ENCODE peak calls at places on chromosomes 7 and 10, in six cellular contexts. One of them, this sample, is unnamed.

GRCh38 chr10:9285698-9286097 is 1231.2 kb downstream of the GATA3 start:
- DNase-seq in astrocyte of the spinal cord: no peak
- DNase-seq in HFF-Myc: no peak
- DNase-seq in cardiac muscle cell: no peak
- DNase-seq in neural progenitor cell: no peak
- DNase-seq in kidney epithelial cell: no peak
- DNase-seq in this sample: no peak

GRCh38 chr7:146892151-146892550 is 775.5 kb downstream of the CNTNAP2 start:
- DNase-seq in astrocyte of the spinal cord: no peak
- DNase-seq in HFF-Myc: no peak
- DNase-seq in cardiac muscle cell: peak
- DNase-seq in neural progenitor cell: no peak
- DNase-seq in kidney epithelial cell: peak
- DNase-seq in this sample: no peak

GRCh38 chr10:34190594-34190993 is 624.5 kb downstream of the PARD3 start:
- DNase-seq in astrocyte of the spinal cord: peak
- DNase-seq in HFF-Myc: no peak
- DNase-seq in cardiac muscle cell: no peak
- DNase-seq in neural progenitor cell: no peak
- DNase-seq in kidney epithelial cell: no peak
- DNase-seq in this sample: no peak

GRCh38 chr7:107792364-107792763 is 10.7 kb downstream of the SLC26A3 start:
- DNase-seq in astrocyte of the spinal cord: no peak
- DNase-seq in HFF-Myc: no peak
- DNase-seq in cardiac muscle cell: no peak
- DNase-seq in neural progenitor cell: no peak
- DNase-seq in kidney epithelial cell: no peak
- DNase-seq in this sample: no peak

GRCh38 chr10:72263613-72264241 is 10.0 kb upstream of the DDIT4 start:
- DNase-seq in astrocyte of the spinal cord: no peak
- DNase-seq in HFF-Myc: no peak
- DNase-seq in cardiac muscle cell: peak
- DNase-seq in neural progenitor cell: no peak
- DNase-seq in kidney epithelial cell: no peak
- DNase-seq in this sample: no peak

GRCh38 chr7:134724606-134725005 is 54.8 kb upstream of the CALD1 start:
- DNase-seq in astrocyte of the spinal cord: peak
- DNase-seq in HFF-Myc: no peak
- DNase-seq in cardiac muscle cell: peak
- DNase-seq in neural progenitor cell: peak
- DNase-seq in kidney epithelial cell: no peak
- DNase-seq in this sample: no peak

GRCh38 chr7:146090023-146090645 is 26.5 kb upstream of the CNTNAP2 start:
- DNase-seq in astrocyte of the spinal cord: peak
- DNase-seq in HFF-Myc: no peak
- DNase-seq in cardiac muscle cell: peak
- DNase-seq in neural progenitor cell: peak
- DNase-seq in kidney epithelial cell: peak
- DNase-seq in this sample: no peak

GRCh38 chr7:52135403-52135802 is 818.8 kb upstream of the COBL start:
- DNase-seq in astrocyte of the spinal cord: no peak
- DNase-seq in HFF-Myc: no peak
- DNase-seq in cardiac muscle cell: no peak
- DNase-seq in neural progenitor cell: no peak
- DNase-seq in kidney epithelial cell: no peak
- DNase-seq in this sample: no peak

GRCh38 chr7:40598915-40599314 is 464.1 kb downstream of the SUGCT start:
- DNase-seq in astrocyte of the spinal cord: no peak
- DNase-seq in HFF-Myc: no peak
- DNase-seq in cardiac muscle cell: no peak
- DNase-seq in neural progenitor cell: no peak
- DNase-seq in kidney epithelial cell: no peak
- DNase-seq in this sample: no peak

DNA sequence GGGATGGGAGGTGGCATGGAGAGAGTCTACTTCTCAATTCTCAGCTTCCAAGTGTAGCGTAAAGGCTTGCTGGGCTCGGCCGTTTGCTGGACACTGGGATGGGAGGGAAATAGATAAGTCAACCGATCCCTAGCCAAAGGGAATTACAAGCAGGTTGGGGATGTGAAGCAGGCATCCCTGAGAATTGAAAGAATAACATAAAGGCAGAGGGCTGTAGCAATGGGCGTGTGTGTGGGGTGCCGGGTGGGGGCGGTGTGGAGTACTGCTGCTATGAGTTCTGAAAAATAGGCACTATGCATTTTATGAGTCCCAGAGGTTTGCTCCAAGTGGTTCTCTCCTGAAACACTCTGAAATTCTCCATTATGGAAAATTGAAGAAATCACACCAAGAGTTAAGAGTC is 65.3 kb downstream of the ADRA2A start:
- DNase-seq in astrocyte of the spinal cord: no peak
- DNase-seq in HFF-Myc: no peak
- DNase-seq in cardiac muscle cell: no peak
- DNase-seq in neural progenitor cell: no peak
- DNase-seq in kidney epithelial cell: no peak
- DNase-seq in this sample: no peak
- TF ChIP-seq CTCF in astrocyte of the spinal cord: no peak
- TF ChIP-seq CTCF in HFF-Myc: no peak
- TF ChIP-seq CTCF in cardiac muscle cell: no peak
- TF ChIP-seq CTCF in neural progenitor cell: peak
- TF ChIP-seq CTCF in kidney epithelial cell: no peak
- TF ChIP-seq CTCF in this sample: no peak

GRCh38 chr7:100612730-100613446 is 548 bp downstream of the MOSPD3 start:
- DNase-seq in astrocyte of the spinal cord: peak
- DNase-seq in HFF-Myc: no peak
- DNase-seq in cardiac muscle cell: no peak
- DNase-seq in neural progenitor cell: peak
- DNase-seq in kidney epithelial cell: no peak
- DNase-seq in this sample: no peak
- TF ChIP-seq CTCF in astrocyte of the spinal cord: peak
- TF ChIP-seq CTCF in HFF-Myc: no peak
- TF ChIP-seq CTCF in cardiac muscle cell: peak
- TF ChIP-seq CTCF in neural progenitor cell: peak
- TF ChIP-seq CTCF in kidney epithelial cell: peak
- TF ChIP-seq CTCF in this sample: no peak

DNA sequence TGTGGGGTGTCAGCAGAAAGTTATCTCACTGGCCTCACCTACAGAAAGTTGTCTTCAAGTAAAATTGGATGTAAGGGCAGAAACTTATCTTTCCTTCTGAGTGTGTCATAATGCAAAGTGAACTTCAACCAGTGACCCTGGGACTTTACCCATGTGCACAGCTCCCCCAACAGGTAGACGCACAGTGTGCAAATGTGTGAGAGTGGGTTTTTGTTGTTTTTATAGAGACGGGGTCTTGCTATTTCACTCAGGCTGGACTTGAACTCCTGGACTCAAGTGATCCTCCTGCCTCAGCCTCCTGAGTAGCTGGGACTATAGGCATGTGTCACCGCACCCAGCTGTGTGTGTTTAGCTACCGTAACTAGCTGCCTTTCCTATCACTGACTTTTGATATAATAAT is 6.4 kb upstream of the KAZALD1 start:
- DNase-seq in astrocyte of the spinal cord: no peak
- DNase-seq in HFF-Myc: no peak
- DNase-seq in cardiac muscle cell: no peak
- DNase-seq in neural progenitor cell: no peak
- DNase-seq in kidney epithelial cell: no peak
- DNase-seq in this sample: no peak
- TF ChIP-seq CTCF in astrocyte of the spinal cord: peak
- TF ChIP-seq CTCF in HFF-Myc: peak
- TF ChIP-seq CTCF in cardiac muscle cell: peak
- TF ChIP-seq CTCF in neural progenitor cell: peak
- TF ChIP-seq CTCF in kidney epithelial cell: peak
- TF ChIP-seq CTCF in this sample: no peak

DNA sequence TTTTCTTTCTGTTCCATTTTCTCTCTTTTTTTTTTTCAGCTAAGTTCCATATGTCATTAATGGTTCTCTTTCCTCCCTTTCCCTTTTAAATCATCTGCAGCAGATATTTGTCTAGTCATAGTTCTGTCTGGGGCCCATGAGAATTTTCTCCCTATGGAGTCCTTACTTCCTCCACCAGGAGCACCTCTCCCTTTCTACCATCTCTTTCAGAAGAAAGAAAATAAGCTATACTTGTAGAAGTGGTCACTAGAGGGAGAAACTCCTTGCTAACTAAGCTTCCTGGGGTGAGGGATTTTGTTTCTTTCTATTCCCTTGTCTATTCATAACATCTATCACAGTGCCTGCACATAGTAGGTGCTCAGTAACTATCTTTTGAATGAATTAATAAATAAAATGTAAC is 230.2 kb upstream of the HPS1 start:
- DNase-seq in astrocyte of the spinal cord: no peak
- DNase-seq in HFF-Myc: no peak
- DNase-seq in cardiac muscle cell: no peak
- DNase-seq in neural progenitor cell: no peak
- DNase-seq in kidney epithelial cell: no peak
- DNase-seq in this sample: no peak
- TF ChIP-seq CTCF in astrocyte of the spinal cord: no peak
- TF ChIP-seq CTCF in HFF-Myc: peak
- TF ChIP-seq CTCF in cardiac muscle cell: no peak
- TF ChIP-seq CTCF in neural progenitor cell: peak
- TF ChIP-seq CTCF in kidney epithelial cell: no peak
- TF ChIP-seq CTCF in this sample: no peak

GRCh38 chr10:5764422-5765297 is 48.6 kb downstream of the GDI2 start:
- DNase-seq in astrocyte of the spinal cord: no peak
- DNase-seq in HFF-Myc: no peak
- DNase-seq in cardiac muscle cell: no peak
- DNase-seq in neural progenitor cell: no peak
- DNase-seq in kidney epithelial cell: no peak
- DNase-seq in this sample: no peak
- TF ChIP-seq CTCF in astrocyte of the spinal cord: no peak
- TF ChIP-seq CTCF in HFF-Myc: no peak
- TF ChIP-seq CTCF in cardiac muscle cell: no peak
- TF ChIP-seq CTCF in neural progenitor cell: no peak
- TF ChIP-seq CTCF in kidney epithelial cell: no peak
- TF ChIP-seq CTCF in this sample: no peak

DNA sequence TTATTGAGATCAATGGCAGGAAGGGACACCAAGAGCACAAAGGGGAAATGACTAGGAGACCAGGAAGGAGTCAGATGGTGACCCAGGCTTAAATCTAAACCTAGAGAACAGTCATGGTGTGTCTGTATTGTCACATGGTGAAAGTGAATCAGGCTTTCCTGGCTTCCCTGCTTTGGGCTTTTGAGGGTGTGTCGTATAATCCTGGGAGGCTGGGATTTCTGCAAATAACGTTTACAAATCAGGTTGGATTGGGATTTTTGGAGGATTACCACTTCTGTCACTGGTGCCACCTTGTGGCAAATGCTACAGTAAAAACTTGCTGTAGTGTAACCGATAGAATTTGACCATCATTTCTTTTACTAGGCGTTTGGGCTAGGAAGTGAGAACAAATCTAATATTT is 502.6 kb downstream of the NRG3 start:
- DNase-seq in astrocyte of the spinal cord: no peak
- DNase-seq in HFF-Myc: no peak
- DNase-seq in cardiac muscle cell: peak
- DNase-seq in neural progenitor cell: peak
- DNase-seq in kidney epithelial cell: no peak
- DNase-seq in this sample: no peak
- TF ChIP-seq CTCF in astrocyte of the spinal cord: peak
- TF ChIP-seq CTCF in HFF-Myc: no peak
- TF ChIP-seq CTCF in cardiac muscle cell: peak
- TF ChIP-seq CTCF in neural progenitor cell: peak
- TF ChIP-seq CTCF in kidney epithelial cell: peak
- TF ChIP-seq CTCF in this sample: no peak

GRCh38 chr10:90779573-90779972 is 78.3 kb downstream of the HTR7 start:
- DNase-seq in astrocyte of the spinal cord: no peak
- DNase-seq in HFF-Myc: peak
- DNase-seq in cardiac muscle cell: no peak
- DNase-seq in neural progenitor cell: peak
- DNase-seq in kidney epithelial cell: no peak
- DNase-seq in this sample: no peak
- TF ChIP-seq CTCF in astrocyte of the spinal cord: peak
- TF ChIP-seq CTCF in HFF-Myc: peak
- TF ChIP-seq CTCF in cardiac muscle cell: peak
- TF ChIP-seq CTCF in neural progenitor cell: peak
- TF ChIP-seq CTCF in kidney epithelial cell: no peak
- TF ChIP-seq CTCF in this sample: peak

DNA sequence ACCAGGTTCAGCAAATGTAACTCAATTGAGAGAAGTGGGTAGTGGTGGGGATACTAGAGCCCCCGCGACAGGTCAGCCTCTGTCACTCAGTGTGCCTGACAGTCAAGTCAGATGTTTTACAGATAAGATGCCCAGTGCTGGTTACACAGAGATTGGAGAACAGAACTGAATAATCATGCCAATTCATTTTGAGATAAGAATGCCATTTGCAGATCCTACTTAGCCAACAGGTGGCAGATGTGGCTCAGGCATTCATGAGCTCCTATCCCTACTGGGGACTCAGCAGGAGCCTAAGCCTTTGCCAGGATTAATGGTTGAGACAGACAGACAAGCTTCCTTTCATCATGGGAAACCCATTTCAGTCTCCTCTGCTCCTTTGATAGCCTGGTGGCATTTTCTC is 137.8 kb downstream of the MAPK8 start:
- DNase-seq in astrocyte of the spinal cord: peak
- DNase-seq in HFF-Myc: no peak
- DNase-seq in cardiac muscle cell: peak
- DNase-seq in neural progenitor cell: peak
- DNase-seq in kidney epithelial cell: no peak
- DNase-seq in this sample: no peak
- TF ChIP-seq CTCF in astrocyte of the spinal cord: peak
- TF ChIP-seq CTCF in HFF-Myc: peak
- TF ChIP-seq CTCF in cardiac muscle cell: peak
- TF ChIP-seq CTCF in neural progenitor cell: peak
- TF ChIP-seq CTCF in kidney epithelial cell: peak
- TF ChIP-seq CTCF in this sample: no peak

GRCh38 chr7:148084138-148084537 is 506.4 kb upstream of the C7orf33 start:
- DNase-seq in astrocyte of the spinal cord: peak
- DNase-seq in HFF-Myc: no peak
- DNase-seq in cardiac muscle cell: peak
- DNase-seq in neural progenitor cell: peak
- DNase-seq in kidney epithelial cell: no peak
- DNase-seq in this sample: no peak
- TF ChIP-seq CTCF in astrocyte of the spinal cord: peak
- TF ChIP-seq CTCF in HFF-Myc: peak
- TF ChIP-seq CTCF in cardiac muscle cell: peak
- TF ChIP-seq CTCF in neural progenitor cell: peak
- TF ChIP-seq CTCF in kidney epithelial cell: peak
- TF ChIP-seq CTCF in this sample: peak